ENCODE peak calls at places on chromosomes 1 and 21, in seven cellular contexts. A is mesendoderm, P is left ventricle myocardium inferior, T is fibroblast of lung, I is GM23338, L is pancreas, J is SK-N-SH. C is an unnamed sample.

GRCh38 chr1:22048351-22049192 is 3.9 kb upstream of the CDC42 start:
- DNase-seq in A (peak), P (no peak), T (no peak), I (peak), L (no peak), J (no peak), C (no peak)

GRCh38 chr1:14742181-14742980 is 143.9 kb downstream of the KAZN start:
- DNase-seq in A (peak), P (no peak), T (peak), I (peak), L (no peak), J (no peak), C (peak)

GRCh38 chr21:17803536-17803935 is 15.6 kb downstream of the C21orf91 start:
- DNase-seq in A (no peak), P (no peak), T (no peak), I (no peak), L (no peak), J (no peak), C (no peak)

GRCh38 chr1:63777965-63778880 is 4.4 kb downstream of the ROR1 start:
- DNase-seq in A (peak), P (no peak), T (no peak), I (no peak), L (no peak), J (no peak), C (no peak)

GRCh38 chr21:38280446-38280845 is 23.7 kb downstream of the KCNJ15 start:
- DNase-seq in A (no peak), P (no peak), T (peak), I (no peak), L (no peak), J (no peak), C (no peak)

GRCh38 chr21:45378258-45378966 is 26.6 kb upstream of the COL18A1 start:
- DNase-seq in A (peak), P (peak), T (peak), I (peak), L (peak), J (no peak), C (no peak)

GRCh38 chr1:172322219-172323061 is 98.0 kb upstream of the C1orf105 start:
- DNase-seq in A (peak), P (peak), T (peak), I (peak), L (peak), J (peak), C (no peak)

GRCh38 chr1:57843760-57844159 is 419.9 kb upstream of the DAB1 start:
- DNase-seq in A (no peak), P (no peak), T (peak), I (no peak), L (no peak), J (no peak), C (no peak)

GRCh38 chr21:45013271-45013841 is 61.0 kb upstream of the ADARB1 start:
- DNase-seq in A (peak), P (peak), T (no peak), I (no peak), L (no peak), J (no peak), C (no peak)

GRCh38 chr1:79497193-79497773 is 490.8 kb upstream of the ADGRL4 start:
- DNase-seq in A (peak), P (no peak), T (peak), I (peak), L (no peak), J (peak), C (no peak)

GRCh38 chr1:62884156-62884740 is 100.3 kb downstream of the ATG4C start:
- DNase-seq in A (no peak), P (no peak), T (no peak), I (no peak), L (no peak), J (no peak), C (no peak)

GRCh38 chr1:110086959-110087358 is 16.5 kb upstream of the ALX3 start:
- DNase-seq in A (no peak), P (no peak), T (no peak), I (no peak), L (no peak), J (no peak), C (no peak)

GRCh38 chr1:16117369-16117768 is 38.5 kb downstream of the EPHA2 start:
- DNase-seq in A (no peak), P (no peak), T (no peak), I (no peak), L (no peak), J (no peak), C (no peak)

GRCh38 chr1:22184892-22185612 is 42.2 kb upstream of the WNT4 start:
- DNase-seq in A (peak), P (no peak), T (peak), I (peak), L (no peak), J (peak), C (no peak)

GRCh38 chr1:147389532-147390184 is 147.2 kb downstream of the CHD1L start:
- DNase-seq in A (peak), P (no peak), T (peak), I (peak), L (no peak), J (peak), C (no peak)

GRCh38 chr21:16534408-16535099 is 804.8 kb downstream of the USP25 start:
- DNase-seq in A (no peak), P (peak), T (peak), I (no peak), L (peak), J (peak), C (no peak)

GRCh38 chr1:205693421-205693991 is 13.2 kb upstream of the SLC45A3 start:
- DNase-seq in A (no peak), P (no peak), T (no peak), I (no peak), L (no peak), J (no peak), C (no peak)

GRCh38 chr1:56898005-56898373 is 43.4 kb downstream of the C8A start:
- DNase-seq in A (no peak), P (no peak), T (no peak), I (no peak), L (no peak), J (no peak), C (no peak)

GRCh38 chr1:178399177-178399728 is 97.5 kb downstream of the CLEC20A start:
- DNase-seq in A (no peak), P (no peak), T (no peak), I (no peak), L (no peak), J (no peak), C (no peak)

GRCh38 chr1:30879940-30880339 is 28.6 kb downstream of the SDC3 start:
- DNase-seq in A (peak), P (no peak), T (no peak), I (peak), L (no peak), J (peak), C (peak)

GRCh38 chr1:218459878-218460277 is 114.7 kb downstream of the TGFB2 start:
- DNase-seq in A (peak), P (no peak), T (peak), I (peak), L (no peak), J (peak), C (no peak)

GRCh38 chr1:147771216-147772125 is 11.1 kb upstream of the GJA5 start:
- DNase-seq in A (no peak), P (peak), T (no peak), I (no peak), L (no peak), J (no peak), C (no peak)

GRCh38 chr1:2399890-2400575 is 8.4 kb downstream of the RER1 start:
- DNase-seq in A (no peak), P (no peak), T (no peak), I (no peak), L (no peak), J (no peak), C (no peak)

GRCh38 chr1:20321573-20321972 is 30.9 kb downstream of the VWA5B1 start:
- DNase-seq in A (no peak), P (no peak), T (no peak), I (no peak), L (no peak), J (no peak), C (no peak)

GRCh38 chr1:67427947-67428346 is 2.3 kb downstream of the SERBP1 start:
- DNase-seq in A (no peak), P (no peak), T (no peak), I (no peak), L (no peak), J (no peak), C (no peak)

GRCh38 chr1:85091647-85092295 is 43.5 kb upstream of the MCOLN3 start:
- DNase-seq in A (no peak), P (no peak), T (no peak), I (no peak), L (no peak), J (no peak), C (peak)

GRCh38 chr1:196608401-196609113 is at the start of gene KCNT2:
- DNase-seq in A (peak), P (peak), T (peak), I (peak), L (peak), J (peak), C (no peak)

GRCh38 chr1:233790662-233791371 is 113.7 kb upstream of the SLC35F3 start:
- DNase-seq in A (peak), P (no peak), T (peak), I (peak), L (no peak), J (peak), C (peak)

DNA sequence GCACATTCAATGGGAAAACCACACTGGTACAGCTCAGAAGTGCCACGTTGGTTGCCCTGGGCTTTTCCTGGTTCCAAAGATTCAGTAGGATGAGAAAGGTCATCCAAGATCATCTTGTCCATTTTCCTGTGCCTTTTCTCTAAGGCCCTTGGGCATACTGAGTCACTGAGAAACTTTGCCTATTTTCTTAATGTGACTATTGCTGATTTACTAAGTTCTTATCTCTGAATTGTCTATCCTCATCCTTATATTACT is 57.2 kb upstream of the HSD17B7 start:
- DNase-seq in A (no peak), P (no peak), T (no peak), I (no peak), L (no peak), J (no peak), C (no peak)
- H3K27ac ChIP-seq in A (no peak), P (peak), T (no peak), I (no peak), L (peak), J (no peak), C (no peak)

DNA sequence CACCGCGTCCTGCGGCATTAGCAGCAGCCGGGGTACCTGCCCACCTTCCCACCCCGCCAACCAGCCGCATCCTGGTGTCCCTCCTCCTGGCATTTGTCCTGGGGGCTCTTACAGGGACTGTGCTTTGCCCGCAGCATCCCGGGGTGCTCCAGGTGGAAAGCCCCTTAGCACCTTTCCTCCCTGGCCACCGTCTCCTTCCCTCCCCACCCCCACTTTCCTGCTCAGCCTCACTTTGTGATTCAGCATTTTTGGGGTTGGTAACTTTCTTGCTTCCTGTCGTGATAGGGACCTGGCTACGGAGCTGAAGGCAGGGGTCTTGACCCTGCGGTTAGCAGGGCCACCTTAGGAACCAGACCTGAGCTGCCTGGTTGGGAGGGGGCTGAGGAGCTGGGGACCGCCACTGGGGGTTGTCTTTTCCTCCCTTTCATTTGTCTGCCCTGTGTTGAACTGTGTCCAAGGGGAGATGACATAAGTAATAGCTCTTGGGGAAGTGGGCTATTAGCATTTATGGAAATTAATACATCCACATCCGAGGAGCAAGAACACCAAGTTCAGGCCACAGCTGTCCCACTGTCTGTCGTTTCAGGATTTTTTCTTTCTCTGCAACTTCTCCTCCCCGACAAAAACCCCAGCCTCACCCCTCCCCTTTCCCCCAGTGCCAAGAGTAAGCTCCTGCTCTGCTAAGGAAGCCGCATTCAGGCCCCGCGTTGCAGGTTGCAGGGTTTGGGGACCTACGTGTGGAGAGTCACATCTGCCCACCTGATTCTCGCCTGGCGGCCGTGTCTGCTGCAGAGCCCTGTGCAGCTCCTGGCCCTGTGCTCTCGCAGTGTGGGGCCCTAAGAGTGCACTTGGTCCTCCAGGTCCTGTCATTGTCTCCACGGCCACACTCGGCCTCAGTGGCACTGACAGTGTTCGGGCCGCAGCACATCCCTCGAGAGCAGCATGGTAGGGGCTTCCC is 1.6 kb upstream of the NPHP4 start:
- DNase-seq in A (no peak), P (peak), T (no peak), I (peak), L (peak), J (no peak), C (no peak)
- H3K27ac ChIP-seq in A (no peak), P (no peak), T (no peak), I (no peak), L (no peak), J (no peak), C (no peak)

DNA sequence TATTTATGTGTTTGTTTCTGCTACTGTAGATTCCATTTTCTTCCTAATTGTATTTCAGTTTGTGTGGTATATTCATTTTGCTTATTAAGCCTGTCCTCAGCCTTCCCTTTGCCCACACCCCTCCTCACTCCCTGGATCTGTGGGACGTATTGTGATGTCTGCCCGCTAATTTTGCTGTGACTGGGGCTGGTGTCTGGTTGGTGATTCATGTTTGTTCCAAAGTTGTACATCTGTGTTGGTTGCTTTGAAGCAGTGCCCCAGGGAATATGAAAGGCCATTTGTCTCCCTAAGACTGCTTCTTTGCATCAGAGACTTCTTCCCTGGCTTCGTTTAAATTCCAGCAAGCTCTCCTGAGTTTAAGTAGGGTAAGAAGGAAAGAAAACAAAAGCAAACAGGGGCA is 289.5 kb upstream of the SGIP1 start:
- DNase-seq in A (no peak), P (no peak), T (no peak), I (no peak), L (no peak), J (peak), C (no peak)
- H3K27ac ChIP-seq in A (no peak), P (no peak), T (no peak), I (no peak), L (no peak), J (peak), C (no peak)

GRCh38 chr1:8040586-8040985 is 14.5 kb upstream of the ERRFI1 start:
- DNase-seq in A (no peak), P (peak), T (peak), I (no peak), L (peak), J (no peak), C (peak)
- H3K27ac ChIP-seq in A (no peak), P (peak), T (peak), I (no peak), L (no peak), J (no peak), C (peak)

GRCh38 chr1:111223126-111223443 is 4.4 kb upstream of the CHI3L2 start:
- DNase-seq in A (no peak), P (no peak), T (no peak), I (no peak), L (no peak), J (no peak), C (no peak)

GRCh38 chr1:111221633-111222286 is 5.8 kb upstream of the CHI3L2 start:
- DNase-seq in A (peak), P (no peak), T (peak), I (no peak), L (no peak), J (no peak), C (no peak)

GRCh38 chr1:111221276-111221632 is 6.3 kb upstream of the CHI3L2 start:
- DNase-seq in A (no peak), P (no peak), T (no peak), I (no peak), L (no peak), J (no peak), C (no peak)

GRCh38 chr1:111220302-111220890 is 7.1 kb upstream of the CHI3L2 start:
- DNase-seq in A (no peak), P (no peak), T (no peak), I (no peak), L (no peak), J (no peak), C (no peak)

GRCh38 chr1:111222308-111223125 is 5.0 kb upstream of the CHI3L2 start:
- DNase-seq in A (peak), P (peak), T (peak), I (peak), L (peak), J (peak), C (no peak)
- H3K27ac ChIP-seq in A (no peak), P (no peak), T (no peak), I (no peak), L (no peak), J (no peak), C (peak)

GRCh38 chr1:10651377-10651776 is 145.1 kb downstream of the CASZ1 start:
- DNase-seq in A (peak), P (no peak), T (peak), I (peak), L (no peak), J (no peak), C (no peak)
- H3K27ac ChIP-seq in A (no peak), P (no peak), T (no peak), I (no peak), L (no peak), J (no peak), C (no peak)

GRCh38 chr1:215143497-215143896 is 61.0 kb downstream of the KCNK2 start:
- DNase-seq in A (no peak), P (no peak), T (no peak), I (no peak), L (no peak), J (no peak), C (no peak)

GRCh38 chr1:215146252-215146975 is 63.9 kb downstream of the KCNK2 start:
- DNase-seq in A (peak), P (no peak), T (peak), I (peak), L (no peak), J (peak), C (no peak)

GRCh38 chr1:215141460-215141859 is 58.9 kb downstream of the KCNK2 start:
- DNase-seq in A (no peak), P (no peak), T (no peak), I (no peak), L (no peak), J (no peak), C (no peak)

GRCh38 chr1:215151841-215152240 is 69.3 kb downstream of the KCNK2 start:
- DNase-seq in A (no peak), P (no peak), T (no peak), I (no peak), L (no peak), J (no peak), C (no peak)

GRCh38 chr1:215147024-215147423 is 64.5 kb downstream of the KCNK2 start:
- DNase-seq in A (no peak), P (no peak), T (no peak), I (no peak), L (no peak), J (no peak), C (no peak)
- H3K27ac ChIP-seq in A (no peak), P (no peak), T (no peak), I (no peak), L (no peak), J (no peak), C (no peak)

C was measured in epithelial cell of prostate.